ENCODE peak calls at places on chromosomes 1 and 21, in ten cellular contexts. P, J, C, O, I, F, M, W, K and X are unnamed samples.
A peak's percentile ranks its signal among the peaks of the same experiment; 100 is the strongest.

GRCh38 chr1:92951141-92951582 is 10.1 kb downstream of the DIPK1A start:
- DNase-seq in P (peak; percentile 18), J (no peak), C (peak; percentile 88), O (no peak), I (peak; percentile 62), F (peak; percentile 61), M (peak; percentile 48), W (peak; percentile 45), K (no peak), X (peak; percentile 32)

GRCh38 chr1:156760796-156761104 is 6.6 kb upstream of the PRCC start:
- DNase-seq in P (no peak), J (no peak), C (no peak), O (no peak), I (no peak), F (no peak), M (no peak), W (no peak), K (no peak), X (no peak)

GRCh38 chr1:25737151-25737550 is 62.8 kb upstream of the SELENON start:
- DNase-seq in P (no peak), J (no peak), C (peak; percentile 4), O (peak; percentile 73), I (no peak), F (no peak), M (no peak), W (no peak), K (no peak), X (no peak)

GRCh38 chr21:37742115-37742514 is 174.1 kb downstream of the KCNJ6 start:
- DNase-seq in P (no peak), J (no peak), C (no peak), O (no peak), I (no peak), F (no peak), M (no peak), W (no peak), K (no peak), X (no peak)

GRCh38 chr1:211133393-211133840 is 531 bp downstream of the KCNH1 start:
- DNase-seq in P (peak; percentile 17), J (peak; percentile 13), C (no peak), O (no peak), I (no peak), F (no peak), M (no peak), W (peak; percentile 1), K (peak; percentile 13), X (peak; percentile 44)

GRCh38 chr1:68285046-68285445 is 52.7 kb upstream of the WLS start:
- DNase-seq in P (no peak), J (no peak), C (no peak), O (no peak), I (no peak), F (no peak), M (no peak), W (no peak), K (no peak), X (no peak)

GRCh38 chr1:22808186-22808845 is 97.7 kb downstream of the EPHB2 start:
- DNase-seq in P (no peak), J (no peak), C (peak; percentile 88), O (no peak), I (peak; percentile 66), F (no peak), M (no peak), W (no peak), K (no peak), X (peak; percentile 16)

GRCh38 chr1:32703479-32704291 is 1.1 kb upstream of the SYNC start:
- DNase-seq in P (peak; percentile 48), J (no peak), C (peak; percentile 96), O (no peak), I (peak; percentile 85), F (no peak), M (no peak), W (no peak), K (no peak), X (peak; percentile 76)

GRCh38 chr1:197327776-197328364 is 59.8 kb downstream of the CRB1 start:
- DNase-seq in P (no peak), J (no peak), C (peak; percentile 6), O (no peak), I (peak; percentile 42), F (no peak), M (no peak), W (no peak), K (no peak), X (peak; percentile 18)

GRCh38 chr1:207825719-207826556 is 74.1 kb downstream of the CD46 start:
- DNase-seq in P (no peak), J (peak; percentile 84), C (peak; percentile 34), O (peak; percentile 91), I (no peak), F (peak; percentile 92), M (peak; percentile 95), W (peak; percentile 88), K (peak; percentile 84), X (no peak)

GRCh38 chr1:209866201-209866600 is 38.4 kb downstream of the UTP25 start:
- DNase-seq in P (no peak), J (no peak), C (no peak), O (no peak), I (no peak), F (no peak), M (no peak), W (no peak), K (no peak), X (no peak)

GRCh38 chr21:26819944-26820343 is 25.3 kb downstream of the ADAMTS1 start:
- DNase-seq in P (no peak), J (no peak), C (no peak), O (no peak), I (no peak), F (no peak), M (no peak), W (no peak), K (no peak), X (no peak)

GRCh38 chr21:25214676-25215075 is 392.6 kb downstream of the MRPL39 start:
- DNase-seq in P (no peak), J (no peak), C (no peak), O (no peak), I (no peak), F (no peak), M (no peak), W (no peak), K (no peak), X (peak; percentile 23)

GRCh38 chr1:1558591-1558990 is 16.1 kb downstream of the SSU72 start:
- DNase-seq in P (no peak), J (no peak), C (no peak), O (no peak), I (no peak), F (no peak), M (no peak), W (no peak), K (no peak), X (no peak)

GRCh38 chr1:2948751-2949680 is 72.3 kb upstream of the ACTRT2 start:
- DNase-seq in P (no peak), J (no peak), C (no peak), O (no peak), I (no peak), F (no peak), M (no peak), W (no peak), K (no peak), X (no peak)

GRCh38 chr1:166193057-166193456 is 26.3 kb upstream of the FAM78B start:
- DNase-seq in P (no peak), J (no peak), C (no peak), O (no peak), I (no peak), F (no peak), M (no peak), W (no peak), K (no peak), X (no peak)

GRCh38 chr1:179142889-179143299 is 61.0 kb downstream of the TOR3A start:
- DNase-seq in P (no peak), J (no peak), C (peak; percentile 98), O (no peak), I (peak; percentile 98), F (no peak), M (peak; percentile 30), W (no peak), K (no peak), X (peak; percentile 99)

GRCh38 chr1:116971481-116971880 is 30.1 kb upstream of the CD101 start:
- DNase-seq in P (no peak), J (no peak), C (no peak), O (no peak), I (no peak), F (no peak), M (no peak), W (no peak), K (no peak), X (no peak)

GRCh38 chr1:11951901-11952300 is 17.4 kb downstream of the PLOD1 start:
- DNase-seq in P (no peak), J (no peak), C (no peak), O (no peak), I (no peak), F (no peak), M (no peak), W (no peak), K (no peak), X (no peak)

GRCh38 chr21:44425895-44426662 is 29.2 kb upstream of the LRRC3 start:
- DNase-seq in P (no peak), J (no peak), C (no peak), O (peak; percentile 26), I (no peak), F (no peak), M (no peak), W (no peak), K (no peak), X (no peak)

GRCh38 chr1:6053206-6053546 is 7.5 kb downstream of the KCNAB2 start:
- DNase-seq in P (no peak), J (no peak), C (no peak), O (no peak), I (no peak), F (no peak), M (no peak), W (no peak), K (no peak), X (no peak)

GRCh38 chr1:101253976-101254660 is 17.3 kb downstream of the S1PR1 start:
- DNase-seq in P (no peak), J (no peak), C (peak; percentile 68), O (no peak), I (peak; percentile 69), F (no peak), M (no peak), W (no peak), K (no peak), X (peak; percentile 81)

GRCh38 chr1:243447342-243447741 is 191.5 kb downstream of the SDCCAG8 start:
- DNase-seq in P (no peak), J (peak; percentile 4), C (peak; percentile 84), O (no peak), I (peak; percentile 74), F (peak; percentile 19), M (no peak), W (no peak), K (no peak), X (peak; percentile 25)